ENCODE peak calls at places on chromosomes 11 and 22, in five cellular contexts. R is K562, E is HCT116, O is HepG2, F is H1. K is an unnamed sample.

GRCh38 chr11:102139081-102139498 is 28.8 kb downstream of the YAP1 start:
- DNase-seq in R (no peak), E (no peak), O (no peak), F (no peak), K (no peak)

GRCh38 chr11:125063429-125064043 is 431 bp downstream of the SLC37A2 start:
- DNase-seq in R (no peak), E (no peak), O (no peak), F (no peak), K (no peak)

GRCh38 chr22:27670701-27671412 is 130.7 kb downstream of the MN1 start:
- DNase-seq in R (peak; percentile 89), E (peak; percentile 34), O (peak; percentile 96), F (peak; percentile 47), K (no peak)

GRCh38 chr11:27902981-27903624 is 202.8 kb upstream of the BDNF start:
- DNase-seq in R (no peak), E (no peak), O (no peak), F (no peak), K (no peak)

GRCh38 chr11:65643971-65644370 is 6.1 kb downstream of the SIPA1 start:
- DNase-seq in R (peak; percentile 77), E (no peak), O (no peak), F (no peak), K (peak; percentile 89)

GRCh38 chr11:35847473-35847872 is 96.4 kb upstream of the LDLRAD3 start:
- DNase-seq in R (no peak), E (no peak), O (no peak), F (no peak), K (peak; percentile 37)

GRCh38 chr11:56706486-56706885 is 7.6 kb downstream of the OR9G1 start:
- DNase-seq in R (no peak), E (no peak), O (no peak), F (no peak), K (no peak)

GRCh38 chr22:10961043-10961860 is 4566.7 kb upstream of the OR11H1 start:
- DNase-seq in R (no peak), E (no peak), O (no peak), F (no peak), K (peak; percentile 50)

GRCh38 chr11:110479445-110480101 is 49.8 kb downstream of the FDX1 start:
- DNase-seq in R (peak; percentile 35), E (no peak), O (no peak), F (no peak), K (peak; percentile 22)

GRCh38 chr11:67528376-67528775 is 5.1 kb upstream of the CABP2 start:
- DNase-seq in R (no peak), E (no peak), O (no peak), F (no peak), K (no peak)
- TF ChIP-seq JUND in R (no peak), E (no peak), O (no peak), F (no peak), K (no peak)

GRCh38 chr11:120499859-120500258 is 11.7 kb upstream of the GRIK4 start:
- DNase-seq in R (no peak), E (no peak), O (no peak), F (no peak), K (no peak)
- TF ChIP-seq JUND in R (no peak), E (no peak), O (no peak), F (no peak), K (no peak)

DNA sequence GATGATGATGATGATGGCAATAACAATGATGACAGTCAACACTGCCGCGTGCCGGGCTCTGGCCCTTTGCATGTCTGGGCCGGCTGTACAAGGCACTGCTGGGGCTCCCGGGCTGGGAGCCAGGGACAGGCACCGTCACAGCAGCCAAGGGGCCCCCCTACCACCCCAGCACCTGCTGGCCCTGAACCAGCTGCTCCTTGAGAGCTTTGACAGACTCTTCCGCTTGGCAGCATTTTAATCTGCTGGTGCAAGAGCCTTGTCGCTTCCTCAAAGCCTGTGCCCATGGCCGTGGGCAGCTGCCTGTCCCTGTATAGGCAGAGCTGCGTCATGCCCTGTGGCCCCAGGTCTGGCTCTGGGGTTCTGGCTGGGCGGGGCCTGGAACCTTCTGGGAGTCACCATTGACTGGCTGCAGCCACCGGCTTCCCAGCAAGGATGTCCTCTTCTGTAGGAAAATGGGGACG is 12.9 kb upstream of the MUC6 start:
- DNase-seq in R (no peak), E (no peak), O (no peak), F (no peak), K (no peak)
- TF ChIP-seq JUND in R (no peak), E (no peak), O (no peak), F (no peak), K (no peak)

GRCh38 chr11:46072172-46072964 is 48.9 kb downstream of the PHF21A start:
- DNase-seq in R (peak; percentile 67), E (no peak), O (no peak), F (no peak), K (no peak)
- TF ChIP-seq JUND in R (no peak), E (no peak), O (no peak), F (no peak), K (no peak)